ENCODE peak calls at places on chromosomes 1 and 21, in eight cellular contexts. D is fibroblast of lung, N is cardiac fibroblast, O is GM12864, T is ovary, E is prostate gland, I is WERI-Rb-1, B is fibroblast of mammary gland. J is an unnamed sample.

GRCh38 chr1:145892486-145893087 is 6.9 kb upstream of the ANKRD35 start:
- DNase-seq in D (peak), N (peak), O (no peak), T (peak), E (peak), I (no peak), B (peak), J (peak)

GRCh38 chr21:44647222-44647552 is 973 bp downstream of the KRTAP10-11 start:
- DNase-seq in D (no peak), N (no peak), O (no peak), T (no peak), E (no peak), I (no peak), B (no peak), J (no peak)

GRCh38 chr1:193104496-193104905 is 713 bp downstream of the GLRX2 start:
- DNase-seq in D (peak), N (no peak), O (no peak), T (peak), E (peak), I (peak), B (peak), J (no peak)

GRCh38 chr1:5720484-5720883 is 271.7 kb downstream of the NPHP4 start:
- DNase-seq in D (no peak), N (no peak), O (no peak), T (no peak), E (no peak), I (no peak), B (no peak), J (no peak)

GRCh38 chr1:166283600-166283999 is 116.8 kb upstream of the FAM78B start:
- DNase-seq in D (no peak), N (no peak), O (no peak), T (no peak), E (no peak), I (no peak), B (no peak), J (no peak)

GRCh38 chr1:151472852-151473731 is 13.8 kb upstream of the POGZ start:
- DNase-seq in D (peak), N (peak), O (no peak), T (peak), E (peak), I (no peak), B (peak), J (no peak)

GRCh38 chr1:54332781-54333585 is 73.2 kb downstream of the SSBP3 start:
- DNase-seq in D (no peak), N (no peak), O (no peak), T (peak), E (no peak), I (no peak), B (peak), J (no peak)

GRCh38 chr1:53449026-53449425 is 10.2 kb upstream of the DMRTB1 start:
- DNase-seq in D (peak), N (peak), O (no peak), T (no peak), E (no peak), I (no peak), B (peak), J (peak)

GRCh38 chr1:113090051-113090450 is 17.1 kb downstream of the LRIG2 start:
- DNase-seq in D (no peak), N (no peak), O (no peak), T (no peak), E (no peak), I (no peak), B (no peak), J (no peak)

GRCh38 chr1:47785561-47786271 is 211.5 kb downstream of the TRABD2B start:
- DNase-seq in D (no peak), N (no peak), O (no peak), T (no peak), E (no peak), I (peak), B (no peak), J (no peak)
- TF ChIP-seq CTCF in D (no peak), N (no peak), O (no peak), T (no peak), E (no peak), I (peak), B (peak), J (peak)

GRCh38 chr1:47895436-47895835 is 101.7 kb downstream of the TRABD2B start:
- DNase-seq in D (no peak), N (no peak), O (no peak), T (no peak), E (no peak), I (no peak), B (no peak), J (no peak)
- H3K4me3 ChIP-seq in D (no peak), N (no peak), O (no peak), T (no peak), E (no peak), I (no peak), B (no peak), J (no peak)

DNA sequence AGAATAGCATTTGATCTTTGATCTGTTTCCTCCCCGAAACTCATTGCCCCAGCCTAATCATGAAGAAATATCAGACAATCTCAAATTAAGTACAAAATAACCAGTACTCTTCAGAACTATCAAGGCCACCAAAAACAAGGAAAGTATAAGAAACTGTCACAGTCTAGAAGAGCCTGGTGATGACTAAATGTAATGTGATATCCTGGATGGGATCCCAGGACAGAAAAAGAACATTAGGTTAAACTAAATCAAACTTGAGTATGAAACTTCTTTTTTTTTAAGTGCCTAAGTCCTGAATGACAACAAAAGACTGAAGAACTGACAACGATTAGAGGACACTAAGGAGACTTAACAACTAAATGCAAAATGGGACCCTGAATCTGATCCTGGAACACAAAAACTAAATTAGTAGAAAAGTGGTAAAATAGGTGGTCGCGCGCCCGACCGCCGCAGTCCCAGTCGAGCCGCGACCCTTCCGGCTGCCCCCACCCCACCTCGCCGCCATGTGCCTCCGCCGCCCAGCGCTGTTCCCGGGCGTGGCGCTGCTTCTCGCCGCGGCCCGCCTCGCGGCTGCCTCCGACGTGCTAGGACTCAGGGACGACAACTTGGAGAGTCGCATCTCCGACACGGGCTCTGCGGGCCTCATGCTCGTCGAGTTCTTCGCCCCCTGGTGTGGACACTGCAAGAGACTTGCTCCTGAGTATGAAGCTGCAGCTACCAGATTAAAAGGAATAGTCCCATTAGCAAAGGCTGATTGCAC is 5.5 kb upstream of the PRKAB2 start:
- DNase-seq in D (peak), N (peak), O (no peak), T (no peak), E (no peak), I (no peak), B (peak), J (no peak)
- TF ChIP-seq CTCF in D (no peak), N (no peak), O (no peak), T (no peak), E (no peak), I (no peak), B (no peak), J (no peak)

DNA sequence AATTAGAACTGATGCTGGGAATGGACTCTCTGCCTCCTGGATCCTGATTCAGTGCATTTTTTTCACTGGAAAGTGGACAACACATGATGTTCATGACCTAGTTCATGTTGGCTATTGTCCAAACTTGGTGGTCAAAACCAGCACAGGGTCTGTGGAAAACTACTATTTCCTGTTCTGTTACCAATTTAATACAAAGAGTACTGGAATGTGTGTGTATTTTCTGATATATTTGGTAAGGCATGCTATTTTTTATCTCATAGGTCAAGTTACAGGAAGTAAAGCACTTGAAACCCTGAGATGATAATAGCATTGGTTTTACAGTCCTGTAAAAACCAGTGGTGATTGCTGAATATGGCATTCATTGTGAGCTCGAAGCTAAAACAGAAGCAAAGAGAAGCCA is 89.9 kb downstream of the SGIP1 start:
- DNase-seq in D (peak), N (peak), O (no peak), T (no peak), E (no peak), I (no peak), B (peak), J (no peak)
- H3K4me3 ChIP-seq in D (no peak), N (no peak), O (no peak), T (no peak), E (no peak), I (no peak), B (no peak), J (no peak)

J was measured in retinal pigment epithelial cell.